ENCODE peak calls at places on chromosome 6, in four cellular contexts. One of them, this sample, is unnamed.

GRCh38 chr6:144185133-144185836 is 35.0 kb downstream of the STX11 start:
- DNase-seq in IMR-90: no peak
- DNase-seq in H1: no peak
- DNase-seq in mesendoderm: no peak
- DNase-seq in this sample: no peak

GRCh38 chr6:100845676-100846075 is 35.5 kb downstream of the ASCC3 start:
- DNase-seq in IMR-90: no peak
- DNase-seq in H1: no peak
- DNase-seq in mesendoderm: no peak
- DNase-seq in this sample: no peak

GRCh38 chr6:154754152-154754551 is 20.9 kb downstream of the SCAF8 start:
- DNase-seq in IMR-90: peak; percentile 73
- DNase-seq in H1: no peak
- DNase-seq in mesendoderm: no peak
- DNase-seq in this sample: no peak

GRCh38 chr6:131023834-131024504 is 39.1 kb downstream of the EPB41L2 start:
- DNase-seq in IMR-90: peak; percentile 82
- DNase-seq in H1: no peak
- DNase-seq in mesendoderm: no peak
- DNase-seq in this sample: no peak

GRCh38 chr6:4743026-4743425 is 33.2 kb upstream of the CDYL start:
- DNase-seq in IMR-90: no peak
- DNase-seq in H1: no peak
- DNase-seq in mesendoderm: peak; percentile 57
- DNase-seq in this sample: no peak

GRCh38 chr6:26197736-26198625 is 110.8 kb downstream of the HFE start:
- DNase-seq in IMR-90: peak; percentile 27
- DNase-seq in H1: no peak
- DNase-seq in mesendoderm: peak; percentile 75
- DNase-seq in this sample: peak; percentile 56

GRCh38 chr6:143531720-143532504 is 20.4 kb upstream of the FUCA2 start:
- DNase-seq in IMR-90: no peak
- DNase-seq in H1: no peak
- DNase-seq in mesendoderm: no peak
- DNase-seq in this sample: no peak

GRCh38 chr6:151550618-151551017 is 56.8 kb downstream of the CCDC170 start:
- DNase-seq in IMR-90: no peak
- DNase-seq in H1: no peak
- DNase-seq in mesendoderm: no peak
- DNase-seq in this sample: no peak

GRCh38 chr6:41963371-41963770 is 21.8 kb upstream of the CCND3 start:
- DNase-seq in IMR-90: no peak
- DNase-seq in H1: no peak
- DNase-seq in mesendoderm: no peak
- DNase-seq in this sample: no peak

GRCh38 chr6:143559101-143559500 is 47.6 kb upstream of the FUCA2 start:
- DNase-seq in IMR-90: no peak
- DNase-seq in H1: no peak
- DNase-seq in mesendoderm: no peak
- DNase-seq in this sample: no peak

GRCh38 chr6:27025351-27025750 is 222.2 kb upstream of the PRSS16 start:
- DNase-seq in IMR-90: no peak
- DNase-seq in H1: no peak
- DNase-seq in mesendoderm: no peak
- DNase-seq in this sample: no peak

GRCh38 chr6:96675617-96676016 is 112.7 kb downstream of the FHL5 start:
- DNase-seq in IMR-90: no peak
- DNase-seq in H1: no peak
- DNase-seq in mesendoderm: no peak
- DNase-seq in this sample: no peak

GRCh38 chr6:82076855-82077254 is 170.7 kb downstream of the IBTK start:
- DNase-seq in IMR-90: no peak
- DNase-seq in H1: no peak
- DNase-seq in mesendoderm: no peak
- DNase-seq in this sample: no peak

GRCh38 chr6:14831922-14832321 is 413.9 kb upstream of the JARID2 start:
- DNase-seq in IMR-90: no peak
- DNase-seq in H1: no peak
- DNase-seq in mesendoderm: no peak
- DNase-seq in this sample: no peak

GRCh38 chr6:25637946-25638345 is 14.1 kb upstream of the SCGN start:
- DNase-seq in IMR-90: no peak
- DNase-seq in H1: peak; percentile 34
- DNase-seq in mesendoderm: peak; percentile 67
- DNase-seq in this sample: peak; percentile 71

GRCh38 chr6:118875672-118876071 is 18.3 kb upstream of the ASF1A start:
- DNase-seq in IMR-90: no peak
- DNase-seq in H1: no peak
- DNase-seq in mesendoderm: no peak
- DNase-seq in this sample: no peak

GRCh38 chr6:165245287-165245686 is 64.1 kb downstream of the C6orf118 start:
- DNase-seq in IMR-90: peak; percentile 2
- DNase-seq in H1: no peak
- DNase-seq in mesendoderm: peak; percentile 16
- DNase-seq in this sample: no peak

GRCh38 chr6:52752310-52752709 is 11.0 kb downstream of the GSTA2 start:
- DNase-seq in IMR-90: no peak
- DNase-seq in H1: no peak
- DNase-seq in mesendoderm: no peak
- DNase-seq in this sample: no peak

GRCh38 chr6:3033652-3034051 is 34.0 kb downstream of the NQO2 start:
- DNase-seq in IMR-90: no peak
- DNase-seq in H1: no peak
- DNase-seq in mesendoderm: no peak
- DNase-seq in this sample: no peak

GRCh38 chr6:119345114-119345513 is 4.4 kb downstream of the MAN1A1 start:
- DNase-seq in IMR-90: no peak
- DNase-seq in H1: no peak
- DNase-seq in mesendoderm: no peak
- DNase-seq in this sample: no peak

GRCh38 chr6:112153926-112154621 is 66.7 kb downstream of the FAM229B start:
- DNase-seq in IMR-90: peak; percentile 85
- DNase-seq in H1: no peak
- DNase-seq in mesendoderm: no peak
- DNase-seq in this sample: no peak

GRCh38 chr6:5167501-5167900 is 82.4 kb downstream of the PPP1R3G start:
- DNase-seq in IMR-90: peak; percentile 81
- DNase-seq in H1: no peak
- DNase-seq in mesendoderm: no peak
- DNase-seq in this sample: no peak

GRCh38 chr6:42961020-42961470 is 491 bp downstream of the GNMT start:
- DNase-seq in IMR-90: no peak
- DNase-seq in H1: no peak
- DNase-seq in mesendoderm: no peak
- DNase-seq in this sample: no peak

GRCh38 chr6:42962502-42963178 is 2.1 kb downstream of the GNMT start:
- DNase-seq in IMR-90: no peak
- DNase-seq in H1: no peak
- DNase-seq in mesendoderm: no peak
- DNase-seq in this sample: no peak

GRCh38 chr6:42963179-42963854 is 2.8 kb downstream of the GNMT start:
- DNase-seq in IMR-90: no peak
- DNase-seq in H1: no peak
- DNase-seq in mesendoderm: no peak
- DNase-seq in this sample: no peak

GRCh38 chr6:42962096-42962495 is 1.5 kb downstream of the GNMT start:
- DNase-seq in IMR-90: no peak
- DNase-seq in H1: no peak
- DNase-seq in mesendoderm: no peak
- DNase-seq in this sample: no peak

GRCh38 chr6:42963855-42964605 is 3.5 kb downstream of the GNMT start:
- DNase-seq in IMR-90: peak; percentile 58
- DNase-seq in H1: peak; percentile 64
- DNase-seq in mesendoderm: peak; percentile 95
- DNase-seq in this sample: peak; percentile 89
- H3K56ac ChIP-seq in IMR-90: no peak overlapping the region
- H3K56ac ChIP-seq in H1: no peak overlapping the region
- H3K56ac ChIP-seq in mesendoderm: no peak overlapping the region
- H3K56ac ChIP-seq in this sample: no peak overlapping the region

GRCh38 chr6:73579389-73579788 is 58.6 kb upstream of the EEF1A1 start:
- DNase-seq in IMR-90: no peak
- DNase-seq in H1: no peak
- DNase-seq in mesendoderm: no peak
- DNase-seq in this sample: peak; percentile 55
- H2BK5ac ChIP-seq in IMR-90: peak overlapping the region; percentile 89
- H2BK5ac ChIP-seq in H1: peak overlapping the region; percentile 100
- H2BK5ac ChIP-seq in mesendoderm: peak overlapping the region; percentile 96
- H2BK5ac ChIP-seq in this sample: peak overlapping the region; percentile 67

DNA sequence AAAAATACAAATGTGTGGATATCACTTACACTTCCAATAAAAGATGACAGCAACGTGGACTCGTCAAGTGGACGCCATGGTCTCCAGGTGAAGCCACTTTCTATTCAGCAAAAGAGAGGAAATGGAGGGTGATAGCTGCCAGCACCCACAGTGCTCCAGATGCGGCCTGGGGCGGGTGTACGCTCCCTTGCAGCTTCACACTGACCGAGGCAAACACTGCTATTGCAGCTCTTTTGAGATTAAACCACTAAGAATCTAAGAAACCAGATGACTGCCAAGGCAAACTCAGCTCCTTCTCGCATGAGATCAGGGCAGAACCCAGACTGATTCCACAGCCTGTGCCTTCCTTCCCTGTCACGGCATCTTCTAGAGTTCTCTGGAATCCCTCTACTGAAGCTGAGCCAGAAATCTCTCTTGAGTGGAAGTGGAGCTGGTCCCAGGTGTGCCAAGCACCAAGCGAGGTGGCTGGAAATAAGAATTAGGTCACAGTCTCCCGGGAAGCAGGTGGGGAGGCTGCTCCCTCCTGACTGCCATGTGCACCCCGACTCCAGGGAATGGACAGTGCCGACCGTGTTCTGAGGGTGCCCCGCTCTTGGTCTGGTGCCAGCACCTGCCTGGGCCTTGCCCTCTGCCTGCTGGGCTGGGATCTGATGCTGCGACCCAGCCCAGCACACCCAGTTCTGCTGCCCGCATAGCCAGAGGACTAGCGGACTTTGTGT is 90.1 kb upstream of the AFDN start:
- DNase-seq in IMR-90: no peak
- DNase-seq in H1: no peak
- DNase-seq in mesendoderm: no peak
- DNase-seq in this sample: no peak
- H3K56ac ChIP-seq in IMR-90: no peak overlapping the region
- H3K56ac ChIP-seq in H1: no peak overlapping the region
- H3K56ac ChIP-seq in mesendoderm: no peak overlapping the region
- H3K56ac ChIP-seq in this sample: no peak overlapping the region

GRCh38 chr6:56692586-56693245 is 50.0 kb upstream of the DST start:
- DNase-seq in IMR-90: peak; percentile 78
- DNase-seq in H1: no peak
- DNase-seq in mesendoderm: no peak
- DNase-seq in this sample: no peak

GRCh38 chr6:56693988-56694387 is 51.3 kb upstream of the DST start:
- DNase-seq in IMR-90: no peak
- DNase-seq in H1: no peak
- DNase-seq in mesendoderm: no peak
- DNase-seq in this sample: no peak

GRCh38 chr6:56695702-56696101 is 53.0 kb upstream of the DST start:
- DNase-seq in IMR-90: peak; percentile 57
- DNase-seq in H1: no peak
- DNase-seq in mesendoderm: no peak
- DNase-seq in this sample: no peak

GRCh38 chr6:56691201-56691595 is 48.5 kb upstream of the DST start:
- DNase-seq in IMR-90: no peak
- DNase-seq in H1: no peak
- DNase-seq in mesendoderm: no peak
- DNase-seq in this sample: no peak

GRCh38 chr6:56693246-56693607 is 50.5 kb upstream of the DST start:
- DNase-seq in IMR-90: peak; percentile 87
- DNase-seq in H1: no peak
- DNase-seq in mesendoderm: no peak
- DNase-seq in this sample: no peak
- H2BK5ac ChIP-seq in IMR-90: peak overlapping the region; percentile 94
- H2BK5ac ChIP-seq in H1: no peak overlapping the region
- H2BK5ac ChIP-seq in mesendoderm: no peak overlapping the region
- H2BK5ac ChIP-seq in this sample: no peak overlapping the region

GRCh38 chr6:167579786-167580370 is 246.8 kb upstream of the AFDN start:
- DNase-seq in IMR-90: no peak
- DNase-seq in H1: no peak
- DNase-seq in mesendoderm: no peak
- DNase-seq in this sample: no peak

GRCh38 chr6:167580512-167580911 is 246.2 kb upstream of the AFDN start:
- DNase-seq in IMR-90: no peak
- DNase-seq in H1: no peak
- DNase-seq in mesendoderm: no peak
- DNase-seq in this sample: no peak

GRCh38 chr6:167583412-167583811 is 243.3 kb upstream of the AFDN start:
- DNase-seq in IMR-90: no peak
- DNase-seq in H1: no peak
- DNase-seq in mesendoderm: no peak
- DNase-seq in this sample: no peak

GRCh38 chr6:167578371-167578901 is 248.3 kb upstream of the AFDN start:
- DNase-seq in IMR-90: no peak
- DNase-seq in H1: no peak
- DNase-seq in mesendoderm: no peak
- DNase-seq in this sample: no peak

GRCh38 chr6:167581637-167582036 is 245.1 kb upstream of the AFDN start:
- DNase-seq in IMR-90: no peak
- DNase-seq in H1: no peak
- DNase-seq in mesendoderm: no peak
- DNase-seq in this sample: no peak
- H3K56ac ChIP-seq in IMR-90: no peak overlapping the region
- H3K56ac ChIP-seq in H1: no peak overlapping the region
- H3K56ac ChIP-seq in mesendoderm: no peak overlapping the region
- H3K56ac ChIP-seq in this sample: no peak overlapping the region

DNA sequence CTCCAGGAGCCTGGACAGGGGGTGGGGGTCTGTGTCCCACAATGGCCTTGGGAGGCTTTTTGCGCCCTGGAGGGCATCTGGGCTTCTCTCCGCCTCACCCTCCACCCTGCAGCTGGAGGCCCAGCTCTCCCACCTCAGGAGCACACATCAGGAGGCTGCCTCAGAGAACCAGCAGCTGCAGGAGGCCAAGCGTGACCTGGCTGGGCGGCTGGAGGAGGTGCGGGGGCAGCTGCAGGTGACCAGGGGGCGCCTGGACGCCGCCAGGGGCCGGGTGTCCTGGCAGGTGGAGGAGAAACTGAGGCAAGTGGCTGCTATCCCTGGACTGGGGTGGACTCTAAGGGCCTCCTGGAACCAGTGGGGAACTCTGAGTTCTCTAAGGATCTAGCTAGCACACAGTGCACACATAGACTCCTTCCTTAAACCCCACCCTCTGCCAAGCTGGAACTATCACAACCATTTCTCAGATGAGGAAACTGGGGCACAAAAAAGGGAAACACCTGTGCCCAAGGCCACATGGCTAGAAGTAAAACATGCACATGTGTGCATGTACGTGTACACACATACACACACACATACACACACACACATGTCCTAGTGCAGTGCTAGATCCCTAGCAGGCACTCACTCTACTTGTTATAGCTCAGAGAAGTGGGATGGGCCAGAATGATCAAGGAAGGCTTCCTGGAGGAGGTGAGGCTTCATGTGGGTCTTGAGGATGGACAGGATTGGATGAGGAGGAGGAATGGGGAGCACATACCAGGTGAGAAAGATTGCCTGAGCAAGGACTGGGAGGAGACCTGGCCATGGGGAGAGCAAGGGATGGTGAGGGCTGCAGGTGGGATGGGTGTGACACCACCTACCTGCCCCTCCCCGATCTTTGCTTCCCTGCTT is 22.9 kb downstream of the RAB44 start:
- DNase-seq in IMR-90: no peak
- DNase-seq in H1: no peak
- DNase-seq in mesendoderm: no peak
- DNase-seq in this sample: no peak
- H2BK5ac ChIP-seq in IMR-90: no peak overlapping the region
- H2BK5ac ChIP-seq in H1: no peak overlapping the region
- H2BK5ac ChIP-seq in mesendoderm: no peak overlapping the region
- H2BK5ac ChIP-seq in this sample: no peak overlapping the region